ENCODE peak calls at places on chromosome 3, in nine cellular contexts. Z, P, D, F, K, G, U, T and M are unnamed samples.

GRCh38 chr3:151169700-151170224 is 33.3 kb downstream of the GPR171 start:
- DNase-seq in G (peak; percentile 41), D (peak; percentile 42), F (peak; percentile 35), Z (no peak), P (peak; percentile 64), U (no peak), K (no peak), T (peak; percentile 67), M (no peak)

GRCh38 chr3:172646439-172647015 is 64.3 kb downstream of the NCEH1 start:
- DNase-seq in U (peak; percentile 59), D (no peak), F (no peak), G (no peak), Z (no peak), T (no peak), P (no peak), K (peak; percentile 31), M (no peak)

GRCh38 chr3:129005526-129006303 is 4.6 kb downstream of the EFCC1 start:
- DNase-seq in D (no peak), Z (no peak), G (no peak), T (no peak), P (no peak), F (no peak), U (no peak), K (peak; percentile 62), M (peak; percentile 34)

GRCh38 chr3:14791343-14791945 is 27.3 kb upstream of the FGD5 start:
- DNase-seq in F (no peak), K (peak; percentile 13), P (peak; percentile 64), U (peak; percentile 78), D (peak; percentile 62), G (peak; percentile 76), T (peak; percentile 16), Z (peak; percentile 60), M (peak; percentile 46)

GRCh38 chr3:76514836-76515235 is 525.1 kb upstream of the ROBO2 start:
- DNase-seq in G (no peak), D (no peak), P (no peak), U (no peak), F (no peak), K (no peak), T (no peak), Z (no peak), M (no peak)

GRCh38 chr3:128598884-128599664 is 51.5 kb downstream of the RPN1 start:
- DNase-seq in G (no peak), D (no peak), U (no peak), Z (no peak), T (peak; percentile 34), K (no peak), P (no peak), F (no peak), M (no peak)

GRCh38 chr3:155870133-155870944 is at the start of gene GMPS:
- DNase-seq in U (peak; percentile 100), G (peak; percentile 95), D (peak; percentile 92), K (peak; percentile 91), T (peak; percentile 90), P (peak; percentile 97), F (peak; percentile 96), Z (peak; percentile 96), M (peak; percentile 84)

GRCh38 chr3:45931476-45931875 is 11.8 kb upstream of the CXCR6 start:
- DNase-seq in T (no peak), D (no peak), U (no peak), Z (no peak), G (no peak), K (no peak), F (no peak), P (no peak), M (no peak)

GRCh38 chr3:60812544-60812943 is 438.7 kb downstream of the FHIT start:
- DNase-seq in D (no peak), Z (no peak), U (no peak), G (no peak), K (no peak), P (no peak), T (no peak), F (no peak), M (no peak)